ENCODE peak calls at places on chromosomes 4 and X, in seven cellular contexts. One of them, this sample, is unnamed.
A peak's percentile ranks its signal among the peaks of the same experiment; 100 is the strongest.

GRCh38 chr4:151668687-151669402 is 92.0 kb downstream of the GATB start:
- DNase-seq in fibroblast of mammary gland: no peak
- DNase-seq in cardiac fibroblast: no peak
- DNase-seq in cardiac muscle cell: no peak
- DNase-seq in skeletal muscle cell: no peak
- DNase-seq in psoas muscle: no peak
- DNase-seq in AG04450: peak; percentile 38
- DNase-seq in this sample: no peak

GRCh38 chr4:113809313-113809712 is 47.8 kb upstream of the CAMK2D start:
- DNase-seq in cardiac fibroblast: peak; percentile 54
- DNase-seq in cardiac muscle cell: peak; percentile 59
- DNase-seq in AG04450: no peak
- DNase-seq in psoas muscle: peak; percentile 11
- DNase-seq in skeletal muscle cell: no peak
- DNase-seq in fibroblast of mammary gland: peak; percentile 15
- DNase-seq in this sample: no peak

GRCh38 chr4:128709268-128709667 is 100.2 kb upstream of the JADE1 start:
- DNase-seq in skeletal muscle cell: no peak
- DNase-seq in cardiac muscle cell: no peak
- DNase-seq in fibroblast of mammary gland: no peak
- DNase-seq in AG04450: no peak
- DNase-seq in cardiac fibroblast: no peak
- DNase-seq in psoas muscle: no peak
- DNase-seq in this sample: no peak

GRCh38 chr4:80171656-80172055 is 25.6 kb upstream of the PRDM8 start:
- DNase-seq in psoas muscle: no peak
- DNase-seq in cardiac muscle cell: no peak
- DNase-seq in cardiac fibroblast: no peak
- DNase-seq in skeletal muscle cell: no peak
- DNase-seq in fibroblast of mammary gland: peak; percentile 45
- DNase-seq in AG04450: no peak
- DNase-seq in this sample: no peak

GRCh38 chr4:6525474-6525873 is 49.5 kb upstream of the MAN2B2 start:
- DNase-seq in fibroblast of mammary gland: no peak
- DNase-seq in skeletal muscle cell: no peak
- DNase-seq in cardiac muscle cell: no peak
- DNase-seq in psoas muscle: no peak
- DNase-seq in cardiac fibroblast: no peak
- DNase-seq in AG04450: no peak
- DNase-seq in this sample: no peak

GRCh38 chr4:84529169-84529751 is 30.2 kb upstream of the NKX6-1 start:
- DNase-seq in fibroblast of mammary gland: peak; percentile 38
- DNase-seq in skeletal muscle cell: no peak
- DNase-seq in cardiac muscle cell: peak; percentile 40
- DNase-seq in psoas muscle: no peak
- DNase-seq in cardiac fibroblast: peak; percentile 43
- DNase-seq in AG04450: no peak
- DNase-seq in this sample: peak; percentile 44

GRCh38 chr4:188196134-188196735 is 57.0 kb downstream of the TRIML1 start:
- DNase-seq in cardiac muscle cell: no peak
- DNase-seq in skeletal muscle cell: no peak
- DNase-seq in psoas muscle: no peak
- DNase-seq in fibroblast of mammary gland: no peak
- DNase-seq in cardiac fibroblast: no peak
- DNase-seq in AG04450: no peak
- DNase-seq in this sample: no peak

GRCh38 chr4:13920901-13921300 is 293.4 kb upstream of the BOD1L1 start:
- DNase-seq in psoas muscle: peak; percentile 16
- DNase-seq in cardiac fibroblast: peak; percentile 100
- DNase-seq in cardiac muscle cell: peak; percentile 99
- DNase-seq in fibroblast of mammary gland: peak; percentile 100
- DNase-seq in AG04450: peak; percentile 100
- DNase-seq in skeletal muscle cell: peak; percentile 100
- DNase-seq in this sample: peak; percentile 100

GRCh38 chrX:23765449-23765848 is 17.5 kb upstream of the SAT1 start:
- DNase-seq in fibroblast of mammary gland: peak; percentile 53
- DNase-seq in skeletal muscle cell: no peak
- DNase-seq in psoas muscle: no peak
- DNase-seq in cardiac muscle cell: no peak
- DNase-seq in cardiac fibroblast: peak; percentile 15
- DNase-seq in AG04450: no peak
- DNase-seq in this sample: no peak

GRCh38 chr4:1168291-1169031 is 3.9 kb downstream of the SPON2 start:
- DNase-seq in cardiac muscle cell: no peak
- DNase-seq in cardiac fibroblast: no peak
- DNase-seq in skeletal muscle cell: no peak
- DNase-seq in psoas muscle: no peak
- DNase-seq in fibroblast of mammary gland: no peak
- DNase-seq in AG04450: no peak
- DNase-seq in this sample: no peak

GRCh38 chrX:10722804-10723364 is 102.5 kb upstream of the MID1 start:
- DNase-seq in cardiac muscle cell: peak; percentile 77
- DNase-seq in skeletal muscle cell: peak; percentile 40
- DNase-seq in fibroblast of mammary gland: peak; percentile 65
- DNase-seq in psoas muscle: no peak
- DNase-seq in cardiac fibroblast: peak; percentile 62
- DNase-seq in AG04450: peak; percentile 24
- DNase-seq in this sample: peak; percentile 80

GRCh38 chr4:159926871-159927270 is 824.0 kb downstream of the RAPGEF2 start:
- DNase-seq in AG04450: no peak
- DNase-seq in fibroblast of mammary gland: no peak
- DNase-seq in skeletal muscle cell: no peak
- DNase-seq in cardiac fibroblast: no peak
- DNase-seq in cardiac muscle cell: no peak
- DNase-seq in psoas muscle: no peak
- DNase-seq in this sample: no peak

GRCh38 chr4:172818901-172819300 is 349.7 kb upstream of the GALNT7 start:
- DNase-seq in AG04450: no peak
- DNase-seq in skeletal muscle cell: no peak
- DNase-seq in fibroblast of mammary gland: no peak
- DNase-seq in cardiac muscle cell: no peak
- DNase-seq in psoas muscle: no peak
- DNase-seq in cardiac fibroblast: no peak
- DNase-seq in this sample: no peak

GRCh38 chrX:45596190-45596808 is 395.6 kb upstream of the DIPK2B start:
- DNase-seq in psoas muscle: no peak
- DNase-seq in cardiac fibroblast: peak; percentile 55
- DNase-seq in AG04450: no peak
- DNase-seq in fibroblast of mammary gland: peak; percentile 37
- DNase-seq in cardiac muscle cell: peak; percentile 21
- DNase-seq in skeletal muscle cell: no peak
- DNase-seq in this sample: peak; percentile 52
- H3K4me3 ChIP-seq in psoas muscle: no peak overlapping the region
- H3K4me3 ChIP-seq in cardiac fibroblast: no peak overlapping the region
- H3K4me3 ChIP-seq in AG04450: no peak overlapping the region
- H3K4me3 ChIP-seq in fibroblast of mammary gland: no peak overlapping the region
- H3K4me3 ChIP-seq in cardiac muscle cell: no peak overlapping the region
- H3K4me3 ChIP-seq in skeletal muscle cell: no peak overlapping the region
- H3K4me3 ChIP-seq in this sample: no peak overlapping the region

DNA sequence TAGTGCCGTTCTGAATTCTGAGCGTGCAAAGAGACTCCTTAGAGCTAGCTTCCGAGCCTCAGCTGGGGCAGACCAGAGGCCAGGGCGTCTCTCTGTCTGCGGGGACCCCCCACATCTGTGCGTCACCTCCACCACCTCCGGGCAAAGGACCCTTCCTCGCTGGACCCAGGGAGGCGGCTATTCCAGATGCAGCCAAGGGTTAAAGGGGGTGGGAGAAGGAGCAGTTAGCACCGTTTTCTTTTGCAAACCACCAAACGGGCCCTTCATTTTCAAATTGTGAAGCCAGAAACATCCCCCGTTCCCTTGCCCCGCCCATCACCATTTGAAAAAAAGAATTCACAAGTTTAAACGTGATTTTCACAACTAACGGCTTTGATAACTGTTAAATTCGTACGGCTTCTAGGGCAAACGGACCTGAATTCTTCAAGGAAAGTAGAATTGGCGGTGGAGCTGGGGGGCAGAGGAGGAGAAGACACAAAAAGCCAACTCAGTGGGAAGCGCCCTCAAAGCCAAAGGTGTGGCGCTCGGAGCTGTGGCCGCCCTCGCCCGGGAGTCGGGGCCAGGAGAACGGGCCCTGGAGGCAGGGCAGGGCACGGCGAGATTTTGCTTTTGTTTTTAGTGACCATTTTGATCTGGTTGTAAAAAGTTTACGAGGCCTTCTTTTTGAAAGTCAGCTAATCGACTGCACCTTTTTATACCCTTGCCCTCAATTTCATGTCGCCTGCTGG is 3.3 kb upstream of the PDGFRA start:
- DNase-seq in AG04450: no peak
- DNase-seq in cardiac fibroblast: no peak
- DNase-seq in fibroblast of mammary gland: peak; percentile 32
- DNase-seq in cardiac muscle cell: peak; percentile 61
- DNase-seq in psoas muscle: no peak
- DNase-seq in skeletal muscle cell: no peak
- DNase-seq in this sample: peak; percentile 59
- H3K4me3 ChIP-seq in AG04450: peak overlapping the region; percentile 97
- H3K4me3 ChIP-seq in cardiac fibroblast: peak overlapping the region; percentile 82
- H3K4me3 ChIP-seq in fibroblast of mammary gland: peak overlapping the region; percentile 95
- H3K4me3 ChIP-seq in cardiac muscle cell: peak overlapping the region; percentile 64
- H3K4me3 ChIP-seq in psoas muscle: peak overlapping the region; percentile 58
- H3K4me3 ChIP-seq in skeletal muscle cell: peak overlapping the region; percentile 78
- H3K4me3 ChIP-seq in this sample: peak overlapping the region; percentile 96

DNA sequence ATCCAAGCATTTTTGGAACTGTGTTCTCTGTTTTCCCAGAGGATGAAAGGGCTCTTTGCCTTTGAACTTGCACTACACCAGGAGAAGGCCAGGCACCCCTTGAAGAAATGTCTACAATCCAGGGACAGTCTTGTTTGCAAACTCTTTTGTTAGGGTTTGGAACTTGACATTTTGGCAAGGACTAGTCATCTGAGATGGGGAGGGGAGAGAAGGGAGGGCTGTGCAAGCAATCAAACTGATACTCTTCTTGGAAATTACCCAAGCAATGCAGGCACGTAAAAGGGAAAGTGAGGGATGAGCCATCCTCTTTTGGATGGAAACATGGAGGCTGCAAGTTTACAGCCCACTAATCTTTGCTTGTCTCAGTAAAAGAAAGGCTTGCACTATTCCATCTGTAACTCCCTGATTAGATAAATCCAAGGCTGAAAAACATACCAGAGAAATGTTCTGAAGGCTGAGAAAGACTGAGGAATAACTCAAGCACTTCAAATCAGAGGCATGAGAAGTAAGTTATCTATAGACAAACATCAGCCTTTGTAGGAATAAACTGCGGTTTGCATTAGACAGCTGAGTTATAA is 140.9 kb downstream of the TSPAN5 start:
- DNase-seq in skeletal muscle cell: no peak
- DNase-seq in psoas muscle: no peak
- DNase-seq in cardiac fibroblast: peak; percentile 23
- DNase-seq in fibroblast of mammary gland: peak; percentile 52
- DNase-seq in cardiac muscle cell: peak; percentile 81
- DNase-seq in AG04450: peak; percentile 75
- DNase-seq in this sample: peak; percentile 93
- H3K4me3 ChIP-seq in skeletal muscle cell: no peak overlapping the region
- H3K4me3 ChIP-seq in psoas muscle: no peak overlapping the region
- H3K4me3 ChIP-seq in cardiac fibroblast: no peak overlapping the region
- H3K4me3 ChIP-seq in fibroblast of mammary gland: no peak overlapping the region
- H3K4me3 ChIP-seq in cardiac muscle cell: no peak overlapping the region
- H3K4me3 ChIP-seq in AG04450: peak overlapping the region; percentile 7
- H3K4me3 ChIP-seq in this sample: peak overlapping the region; percentile 6

GRCh38 chr4:40196260-40196659 is 571 bp upstream of the RHOH start:
- DNase-seq in cardiac muscle cell: no peak
- DNase-seq in AG04450: no peak
- DNase-seq in fibroblast of mammary gland: no peak
- DNase-seq in cardiac fibroblast: no peak
- DNase-seq in psoas muscle: no peak
- DNase-seq in skeletal muscle cell: no peak
- DNase-seq in this sample: no peak
- H3K4me3 ChIP-seq in cardiac muscle cell: no peak overlapping the region
- H3K4me3 ChIP-seq in AG04450: no peak overlapping the region
- H3K4me3 ChIP-seq in fibroblast of mammary gland: no peak overlapping the region
- H3K4me3 ChIP-seq in cardiac fibroblast: no peak overlapping the region
- H3K4me3 ChIP-seq in psoas muscle: no peak overlapping the region
- H3K4me3 ChIP-seq in skeletal muscle cell: no peak overlapping the region
- H3K4me3 ChIP-seq in this sample: no peak overlapping the region

GRCh38 chrX:17861496-17862011 is 456 bp upstream of the RAI2 start:
- DNase-seq in skeletal muscle cell: no peak
- DNase-seq in cardiac fibroblast: no peak
- DNase-seq in fibroblast of mammary gland: no peak
- DNase-seq in cardiac muscle cell: no peak
- DNase-seq in AG04450: no peak
- DNase-seq in psoas muscle: no peak
- DNase-seq in this sample: no peak

GRCh38 chrX:17860179-17860780 is 818 bp downstream of the RAI2 start:
- DNase-seq in cardiac fibroblast: no peak
- DNase-seq in cardiac muscle cell: no peak
- DNase-seq in psoas muscle: peak; percentile 16
- DNase-seq in fibroblast of mammary gland: no peak
- DNase-seq in AG04450: no peak
- DNase-seq in skeletal muscle cell: no peak
- DNase-seq in this sample: peak; percentile 2

GRCh38 chrX:17859609-17860178 is 1.4 kb downstream of the RAI2 start:
- DNase-seq in AG04450: no peak
- DNase-seq in cardiac fibroblast: no peak
- DNase-seq in cardiac muscle cell: no peak
- DNase-seq in skeletal muscle cell: no peak
- DNase-seq in psoas muscle: no peak
- DNase-seq in fibroblast of mammary gland: no peak
- DNase-seq in this sample: peak; percentile 2

GRCh38 chrX:17860811-17861495 is at the start of gene RAI2:
- DNase-seq in cardiac fibroblast: no peak
- DNase-seq in skeletal muscle cell: no peak
- DNase-seq in fibroblast of mammary gland: no peak
- DNase-seq in psoas muscle: peak; percentile 30
- DNase-seq in AG04450: no peak
- DNase-seq in cardiac muscle cell: no peak
- DNase-seq in this sample: no peak
- H3K4me3 ChIP-seq in cardiac fibroblast: peak within 1 kb of the TSS; percentile 26
- H3K4me3 ChIP-seq in skeletal muscle cell: peak within 1 kb of the TSS; percentile 41
- H3K4me3 ChIP-seq in fibroblast of mammary gland: no peak within 1 kb of the TSS
- H3K4me3 ChIP-seq in psoas muscle: peak within 1 kb of the TSS; percentile 65
- H3K4me3 ChIP-seq in AG04450: peak within 1 kb of the TSS; percentile 37
- H3K4me3 ChIP-seq in cardiac muscle cell: peak within 1 kb of the TSS; percentile 36
- H3K4me3 ChIP-seq in this sample: peak within 1 kb of the TSS; percentile 51

DNA sequence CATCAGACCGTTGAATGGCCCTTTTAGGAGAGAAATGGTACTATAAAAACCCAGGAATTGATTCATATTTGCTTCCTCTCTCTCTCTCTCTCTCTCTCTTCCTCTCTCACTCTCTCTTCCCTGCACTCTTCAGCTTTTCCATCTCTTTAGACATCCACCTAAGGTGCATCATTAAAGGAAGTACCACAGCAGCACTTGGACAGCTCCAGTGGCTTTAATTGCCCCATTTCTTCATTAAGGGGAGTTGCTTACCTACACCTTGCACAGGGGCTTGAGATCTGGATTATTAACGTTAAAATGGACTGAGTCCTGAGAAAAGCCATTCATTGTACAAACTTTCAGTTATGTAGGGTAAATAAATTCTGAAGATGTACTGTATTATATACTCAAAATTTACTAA is 323.6 kb downstream of the AFF2 start:
- DNase-seq in skeletal muscle cell: no peak
- DNase-seq in cardiac muscle cell: no peak
- DNase-seq in AG04450: no peak
- DNase-seq in psoas muscle: no peak
- DNase-seq in fibroblast of mammary gland: no peak
- DNase-seq in cardiac fibroblast: no peak
- DNase-seq in this sample: no peak
- H3K4me3 ChIP-seq in skeletal muscle cell: no peak overlapping the region
- H3K4me3 ChIP-seq in cardiac muscle cell: no peak overlapping the region
- H3K4me3 ChIP-seq in AG04450: no peak overlapping the region
- H3K4me3 ChIP-seq in psoas muscle: no peak overlapping the region
- H3K4me3 ChIP-seq in fibroblast of mammary gland: no peak overlapping the region
- H3K4me3 ChIP-seq in cardiac fibroblast: no peak overlapping the region
- H3K4me3 ChIP-seq in this sample: no peak overlapping the region